ENCODE peak calls at places on chromosomes 1 and 21, in eight cellular contexts. M is CD8-positive, alpha-beta memory T cell; Z is psoas muscle; J is cardiac muscle cell; P is HCT116; A is tibial artery; D is upper lobe of left lung; X is PC-9. Q is an unnamed sample.

GRCh38 chr1:27346991-27347627 is 5.3 kb downstream of the SYTL1 start:
- DNase-seq in M (no peak), Z (no peak), J (no peak), P (no peak), A (no peak), D (no peak), X (no peak), Q (no peak)

GRCh38 chr1:96096138-96097011 is 625.2 kb upstream of the PTBP2 start:
- DNase-seq in M (no peak), Z (no peak), J (no peak), P (no peak), A (no peak), D (no peak), X (no peak), Q (no peak)

GRCh38 chr1:198267921-198268320 is 111.1 kb downstream of the NEK7 start:
- DNase-seq in M (no peak), Z (no peak), J (no peak), P (no peak), A (no peak), D (no peak), X (no peak), Q (no peak)

GRCh38 chr1:68103006-68103545 is 52.6 kb upstream of the DIRAS3 start:
- DNase-seq in M (no peak), Z (no peak), J (no peak), P (no peak), A (no peak), D (no peak), X (no peak), Q (no peak)

GRCh38 chr1:179031855-179032513 is 6.3 kb downstream of the FAM20B start:
- DNase-seq in M (no peak), Z (no peak), J (no peak), P (no peak), A (no peak), D (no peak), X (peak; percentile 70), Q (peak; percentile 26)

GRCh38 chr1:201399352-201400126 is 415 bp upstream of the LAD1 start:
- DNase-seq in M (no peak), Z (no peak), J (peak; percentile 57), P (peak; percentile 40), A (no peak), D (peak; percentile 61), X (peak; percentile 70), Q (no peak)

GRCh38 chr1:193335797-193336428 is 149.5 kb upstream of the B3GALT2 start:
- DNase-seq in M (no peak), Z (no peak), J (no peak), P (no peak), A (no peak), D (no peak), X (no peak), Q (no peak)

GRCh38 chr1:8394456-8395321 is 76.8 kb downstream of the SLC45A1 start:
- DNase-seq in M (no peak), Z (no peak), J (no peak), P (no peak), A (no peak), D (no peak), X (peak; percentile 92), Q (no peak)

GRCh38 chr1:224543453-224543852 is 72.7 kb upstream of the CNIH3 start:
- DNase-seq in M (no peak), Z (no peak), J (no peak), P (no peak), A (no peak), D (no peak), X (peak; percentile 34), Q (no peak)

GRCh38 chr1:228206582-228207351 is 1.1 kb upstream of the OBSCN start:
- DNase-seq in M (no peak), Z (no peak), J (no peak), P (no peak), A (no peak), D (no peak), X (no peak), Q (no peak)

GRCh38 chr1:87841332-87841731 is 512.7 kb downstream of the LMO4 start:
- DNase-seq in M (no peak), Z (no peak), J (no peak), P (no peak), A (no peak), D (no peak), X (no peak), Q (no peak)

GRCh38 chr1:115781343-115781742 is 12.8 kb upstream of the CASQ2 start:
- DNase-seq in M (no peak), Z (no peak), J (no peak), P (no peak), A (no peak), D (no peak), X (peak; percentile 54), Q (no peak)

GRCh38 chr1:11473635-11474034 is 5.3 kb upstream of the DISP3 start:
- DNase-seq in M (no peak), Z (no peak), J (peak; percentile 87), P (no peak), A (no peak), D (no peak), X (no peak), Q (peak; percentile 29)

DNA sequence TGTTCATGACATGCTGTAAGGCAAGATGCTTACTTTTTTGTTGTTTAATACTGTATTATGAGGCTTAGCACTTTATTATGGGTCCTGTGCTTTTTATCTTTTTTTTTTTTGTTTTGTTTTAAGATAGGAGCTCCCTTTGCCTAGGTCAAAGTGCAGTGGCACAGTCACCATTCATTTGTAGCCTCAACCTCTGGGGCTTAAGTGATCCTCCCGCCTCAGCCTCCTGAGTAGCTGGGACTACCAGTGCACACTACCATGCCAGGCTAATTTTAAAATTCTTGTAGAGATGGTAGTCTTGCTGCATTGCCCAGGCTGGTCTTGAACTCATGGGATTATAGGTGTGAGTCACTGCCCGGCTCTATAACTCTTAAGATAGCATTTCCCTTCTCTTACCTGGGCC is 4.6 kb downstream of the UBAP2L start:
- DNase-seq in M (no peak), Z (no peak), J (no peak), P (no peak), A (no peak), D (no peak), X (no peak), Q (no peak)
- H3K36me3 ChIP-seq in M (peaks cover 44% of the 10 kb centered on the region), Z (no peaks in the 10 kb centered on the region), J (peaks cover 40% of the 10 kb centered on the region), P (peaks cover 32% of the 10 kb centered on the region), A (peaks cover 23% of the 10 kb centered on the region), D (peaks cover 41% of the 10 kb centered on the region), X (peaks cover 67% of the 10 kb centered on the region), Q (no peaks in the 10 kb centered on the region)

GRCh38 chr21:45848805-45849204 is 132.8 kb upstream of the COL6A1 start:
- DNase-seq in M (no peak), Z (no peak), J (no peak), P (no peak), A (no peak), D (no peak), X (no peak), Q (no peak)
- H3K36me3 ChIP-seq in M (no peaks in the 10 kb centered on the region), Z (no peaks in the 10 kb centered on the region), J (no peaks in the 10 kb centered on the region), P (no peaks in the 10 kb centered on the region), A (no peaks in the 10 kb centered on the region), D (no peaks in the 10 kb centered on the region), X (no peaks in the 10 kb centered on the region), Q (no peaks in the 10 kb centered on the region)

GRCh38 chr1:39673215-39673614 is 1.3 kb upstream of the NT5C1A start:
- DNase-seq in M (no peak), Z (no peak), J (no peak), P (no peak), A (no peak), D (no peak), X (no peak), Q (no peak)

GRCh38 chr1:39671433-39671792 is 494 bp downstream of the NT5C1A start:
- DNase-seq in M (no peak), Z (peak; percentile 94), J (peak; percentile 54), P (no peak), A (peak; percentile 37), D (no peak), X (no peak), Q (peak; percentile 76)

GRCh38 chr1:39672551-39672947 is 642 bp upstream of the NT5C1A start:
- DNase-seq in M (peak; percentile 30), Z (no peak), J (peak; percentile 26), P (no peak), A (no peak), D (no peak), X (no peak), Q (no peak)

GRCh38 chr1:39670689-39671088 is 1.2 kb downstream of the NT5C1A start:
- DNase-seq in M (no peak), Z (no peak), J (no peak), P (no peak), A (no peak), D (no peak), X (no peak), Q (no peak)

DNA sequence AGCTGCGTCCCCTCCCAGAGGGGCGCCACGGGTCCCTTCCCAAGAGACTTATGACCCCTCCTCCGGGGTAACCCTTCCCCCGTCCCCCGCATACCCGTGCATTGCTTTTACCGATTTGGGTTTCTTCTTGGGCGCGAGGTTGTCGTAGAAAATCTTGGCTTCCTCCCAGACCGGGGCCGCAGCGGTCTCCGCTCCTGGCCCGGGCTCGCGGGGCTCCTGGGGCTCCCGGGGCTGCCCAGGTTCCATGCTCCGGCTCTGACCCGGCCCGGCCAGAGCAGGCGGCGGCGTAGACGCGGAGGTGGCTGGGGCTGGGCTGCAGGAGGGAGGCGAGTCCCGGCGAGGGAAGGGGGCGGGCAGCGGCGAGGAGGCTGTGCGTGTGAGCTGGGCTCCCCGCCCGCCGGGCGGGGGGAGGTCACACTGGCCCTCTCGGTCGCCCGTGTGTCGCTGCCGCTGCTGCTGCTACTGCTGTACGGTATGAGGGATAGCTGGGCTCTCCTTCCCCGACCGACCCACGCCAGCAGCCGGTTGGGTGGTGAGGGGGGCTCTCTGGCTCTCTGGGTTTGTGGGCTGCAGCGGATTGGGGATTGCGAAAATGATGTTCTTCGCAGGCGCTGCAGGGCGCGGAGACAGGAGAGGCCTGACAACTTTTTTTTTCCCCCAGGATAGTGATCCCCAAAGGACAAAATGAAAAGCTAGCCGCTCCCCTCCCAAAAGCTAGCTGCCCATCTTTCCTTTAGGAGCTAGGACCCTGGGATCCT is at the start of gene NT5C1A:
- DNase-seq in M (no peak), Z (peak; percentile 81), J (peak; percentile 52), P (no peak), A (no peak), D (no peak), X (no peak), Q (peak; percentile 75)
- H3K36me3 ChIP-seq in M (no peaks in the 10 kb centered on the region), Z (no peaks in the 10 kb centered on the region), J (no peaks in the 10 kb centered on the region), P (no peaks in the 10 kb centered on the region), A (no peaks in the 10 kb centered on the region), D (no peaks in the 10 kb centered on the region), X (no peaks in the 10 kb centered on the region), Q (no peaks in the 10 kb centered on the region)

GRCh38 chr1:10263450-10264082 is 53.2 kb downstream of the KIF1B start:
- DNase-seq in M (no peak), Z (no peak), J (no peak), P (no peak), A (no peak), D (peak; percentile 38), X (no peak), Q (no peak)

GRCh38 chr1:10267319-10267718 is 56.9 kb downstream of the KIF1B start:
- DNase-seq in M (no peak), Z (no peak), J (no peak), P (no peak), A (no peak), D (no peak), X (no peak), Q (no peak)

GRCh38 chr1:10267946-10268345 is 57.6 kb downstream of the KIF1B start:
- DNase-seq in M (no peak), Z (no peak), J (no peak), P (no peak), A (no peak), D (no peak), X (no peak), Q (no peak)

GRCh38 chr1:10265936-10266335 is 55.6 kb downstream of the KIF1B start:
- DNase-seq in M (no peak), Z (no peak), J (no peak), P (no peak), A (no peak), D (no peak), X (no peak), Q (no peak)

GRCh38 chr1:10265027-10265426 is 54.7 kb downstream of the KIF1B start:
- DNase-seq in M (no peak), Z (no peak), J (no peak), P (no peak), A (no peak), D (no peak), X (no peak), Q (no peak)
- H3K36me3 ChIP-seq in M (no peaks in the 10 kb centered on the region), Z (peaks cover 11% of the 10 kb centered on the region), J (peaks cover 36% of the 10 kb centered on the region), P (peaks cover 7% of the 10 kb centered on the region), A (peaks cover 54% of the 10 kb centered on the region), D (peaks cover 14% of the 10 kb centered on the region), X (no peaks in the 10 kb centered on the region), Q (no peaks in the 10 kb centered on the region)